ENCODE peak calls at places on chromosomes 16 and 17, in seven cellular contexts. A, O, J, W, M, S and T are unnamed samples.
A peak's percentile ranks its signal among the peaks of the same experiment; 100 is the strongest.

GRCh38 chr17:66687570-66688284 is 147.2 kb upstream of the CACNG5 start:
- DNase-seq in A (no peak), O (peak; percentile 86), J (peak; percentile 58), W (no peak), M (no peak), S (no peak), T (no peak)

GRCh38 chr16:71350821-71351557 is 7.5 kb upstream of the CALB2 start:
- DNase-seq in A (no peak), O (no peak), J (no peak), W (no peak), M (peak; percentile 9), S (no peak), T (no peak)

GRCh38 chr17:82222816-82223215 is 6.0 kb upstream of the SLC16A3 start:
- DNase-seq in A (no peak), O (no peak), J (no peak), W (no peak), M (no peak), S (no peak), T (no peak)

GRCh38 chr16:87604572-87605135 is 2.3 kb downstream of the JPH3 start:
- DNase-seq in A (no peak), O (no peak), J (no peak), W (no peak), M (no peak), S (no peak), T (no peak)

GRCh38 chr16:76182092-76182635 is 95.0 kb upstream of the CNTNAP4 start:
- DNase-seq in A (no peak), O (no peak), J (no peak), W (no peak), M (no peak), S (no peak), T (no peak)

GRCh38 chr17:2363318-2363717 is 26.0 kb downstream of the SGSM2 start:
- DNase-seq in A (no peak), O (no peak), J (no peak), W (no peak), M (no peak), S (no peak), T (no peak)

GRCh38 chr17:30174556-30174955 is 57.9 kb downstream of the NSRP1 start:
- DNase-seq in A (no peak), O (no peak), J (no peak), W (no peak), M (no peak), S (no peak), T (no peak)

GRCh38 chr16:54847207-54847606 is 83.5 kb upstream of the IRX5 start:
- DNase-seq in A (no peak), O (no peak), J (no peak), W (no peak), M (peak; percentile 38), S (no peak), T (no peak)

GRCh38 chr17:66602659-66603363 is 232.1 kb upstream of the CACNG5 start:
- DNase-seq in A (no peak), O (no peak), J (no peak), W (no peak), M (no peak), S (no peak), T (no peak)

GRCh38 chr16:89561195-89562026 is 929 bp downstream of the RPL13 start:
- DNase-seq in A (no peak), O (no peak), J (no peak), W (no peak), M (no peak), S (no peak), T (no peak)

GRCh38 chr17:43908111-43908721 is 880 bp upstream of the MPP2 start:
- DNase-seq in A (peak; percentile 47), O (peak; percentile 73), J (peak; percentile 64), W (no peak), M (peak; percentile 70), S (peak; percentile 72), T (no peak)

GRCh38 chr16:27492588-27492979 is 57.1 kb downstream of the GTF3C1 start:
- DNase-seq in A (no peak), O (no peak), J (no peak), W (no peak), M (no peak), S (no peak), T (no peak)

GRCh38 chr16:9437115-9437514 is 345.7 kb downstream of the HAPSTR1 start:
- DNase-seq in A (no peak), O (no peak), J (no peak), W (no peak), M (no peak), S (no peak), T (no peak)

GRCh38 chr17:417691-418420 is 65.2 kb upstream of the RPH3AL start:
- DNase-seq in A (no peak), O (no peak), J (no peak), W (no peak), M (no peak), S (no peak), T (no peak)

GRCh38 chr17:76198702-76199101 is 41.6 kb downstream of the RNF157 start:
- DNase-seq in A (no peak), O (no peak), J (no peak), W (no peak), M (no peak), S (no peak), T (no peak)

GRCh38 chr17:67531291-67531690 is 154.2 kb downstream of the PITPNC1 start:
- DNase-seq in A (no peak), O (no peak), J (peak; percentile 40), W (no peak), M (no peak), S (no peak), T (no peak)

GRCh38 chr17:10031606-10032005 is 126.5 kb upstream of the RCVRN start:
- DNase-seq in A (no peak), O (no peak), J (no peak), W (no peak), M (no peak), S (no peak), T (no peak)

GRCh38 chr16:88831838-88832237 is 20.1 kb upstream of the APRT start:
- DNase-seq in A (no peak), O (no peak), J (no peak), W (no peak), M (no peak), S (no peak), T (no peak)

GRCh38 chr17:42675984-42676423 is 790 bp downstream of the PLEKHH3 start:
- DNase-seq in A (peak; percentile 63), O (peak; percentile 64), J (peak; percentile 77), W (no peak), M (no peak), S (no peak), T (no peak)

DNA sequence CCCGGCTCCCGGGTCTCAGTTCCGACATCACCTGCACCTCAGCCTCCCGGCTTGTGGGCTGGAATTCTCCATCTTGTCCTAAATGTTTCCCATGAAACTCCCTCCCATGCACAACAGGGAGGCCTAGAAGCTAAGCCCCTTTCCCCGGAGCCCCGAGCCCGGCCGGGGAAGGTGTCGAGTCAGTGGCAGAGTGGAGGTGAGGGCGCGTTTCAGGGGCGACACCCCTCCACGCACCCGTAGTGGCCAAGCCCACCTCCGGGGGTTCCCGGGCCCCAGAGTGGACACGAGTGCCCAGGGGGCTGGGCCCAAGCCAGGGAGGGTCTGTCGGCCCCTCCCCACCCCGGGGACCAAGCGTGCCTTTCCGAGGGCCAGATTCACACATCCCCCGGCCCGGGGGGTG is 25.0 kb upstream of the C1QTNF8 start:
- DNase-seq in A (no peak), O (no peak), J (no peak), W (no peak), M (no peak), S (no peak), T (no peak)
- H3K27me3 ChIP-seq in A (no peaks in the 10 kb centered on the region), O (no peaks in the 10 kb centered on the region), J (peaks cover 18% of the 10 kb centered on the region), W (no peaks in the 10 kb centered on the region), M (no peaks in the 10 kb centered on the region), S (peaks cover 85% of the 10 kb centered on the region), T (no peaks in the 10 kb centered on the region)

GRCh38 chr17:45578516-45579455 is 88.3 kb upstream of the PLEKHM1 start:
- DNase-seq in A (no peak), O (no peak), J (no peak), W (no peak), M (no peak), S (no peak), T (no peak)

GRCh38 chr17:45584092-45585036 is 93.8 kb upstream of the PLEKHM1 start:
- DNase-seq in A (peak; percentile 56), O (peak; percentile 88), J (peak; percentile 85), W (peak; percentile 64), M (peak; percentile 61), S (peak; percentile 30), T (no peak)

GRCh38 chr17:45580914-45581313 is 90.4 kb upstream of the PLEKHM1 start:
- DNase-seq in A (no peak), O (no peak), J (no peak), W (no peak), M (no peak), S (no peak), T (no peak)

GRCh38 chr17:45579529-45580495 is 89.3 kb upstream of the PLEKHM1 start:
- DNase-seq in A (no peak), O (peak; percentile 67), J (peak; percentile 26), W (no peak), M (no peak), S (no peak), T (no peak)

GRCh38 chr17:45581860-45582259 is 91.3 kb upstream of the PLEKHM1 start:
- DNase-seq in A (no peak), O (no peak), J (no peak), W (no peak), M (no peak), S (no peak), T (no peak)
- H3K4me1 ChIP-seq in A (peaks cover 3% of the 10 kb centered on the region), O (peaks cover 4% of the 10 kb centered on the region), J (peaks cover 21% of the 10 kb centered on the region), W (peaks cover 28% of the 10 kb centered on the region), M (no peaks in the 10 kb centered on the region), S (no peaks in the 10 kb centered on the region), T (peaks cover 9% of the 10 kb centered on the region)

GRCh38 chr17:48910370-48910769 is 2.2 kb downstream of the UBE2Z start:
- DNase-seq in A (no peak), O (no peak), J (no peak), W (no peak), M (no peak), S (no peak), T (no peak)
- H3K4me3 ChIP-seq in A (no peak overlapping the region), O (no peak overlapping the region), J (peak overlapping the region; percentile 98), W (no peak overlapping the region), M (no peak overlapping the region), S (no peak overlapping the region), T (no peak overlapping the region)

GRCh38 chr17:49944451-49944850 is 24.5 kb upstream of the DLX4 start:
- DNase-seq in A (no peak), O (no peak), J (no peak), W (no peak), M (no peak), S (no peak), T (no peak)

GRCh38 chr17:49942918-49943317 is 26.1 kb upstream of the DLX4 start:
- DNase-seq in A (no peak), O (no peak), J (no peak), W (no peak), M (no peak), S (no peak), T (no peak)

GRCh38 chr17:49935526-49936210 is 33.3 kb upstream of the DLX4 start:
- DNase-seq in A (no peak), O (no peak), J (no peak), W (no peak), M (no peak), S (no peak), T (no peak)

GRCh38 chr17:49941427-49941826 is 27.6 kb upstream of the DLX4 start:
- DNase-seq in A (no peak), O (no peak), J (no peak), W (no peak), M (peak; percentile 63), S (no peak), T (no peak)

DNA sequence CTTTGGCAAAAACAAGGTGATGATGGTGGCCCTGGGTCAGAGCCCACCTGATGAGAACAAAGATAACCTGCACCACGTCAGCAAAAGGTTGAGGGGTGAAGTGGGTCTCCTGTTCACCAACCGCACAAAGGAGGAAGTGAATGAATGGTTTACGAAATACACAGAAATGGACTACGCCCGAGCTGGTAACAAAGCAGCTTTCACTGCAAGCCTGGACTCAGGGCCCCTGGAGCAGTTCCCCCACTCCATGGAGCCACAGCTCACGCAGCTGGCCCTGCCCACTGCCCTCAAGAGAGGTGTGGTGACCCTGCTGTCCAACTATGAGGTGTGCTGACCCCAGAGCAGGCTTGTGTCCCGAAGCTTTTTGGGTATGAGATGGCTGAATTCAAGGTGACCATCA is 29.7 kb upstream of the DLX4 start:
- DNase-seq in A (no peak), O (no peak), J (no peak), W (no peak), M (no peak), S (no peak), T (no peak)
- H3K27me3 ChIP-seq in A (no peaks in the 10 kb centered on the region), O (peaks cover 3% of the 10 kb centered on the region), J (peaks cover 53% of the 10 kb centered on the region), W (no peaks in the 10 kb centered on the region), M (no peaks in the 10 kb centered on the region), S (peaks cover 78% of the 10 kb centered on the region), T (no peaks in the 10 kb centered on the region)